ENCODE peak calls at places on chromosomes 1 and 21, in five cellular contexts. Y is heart right ventricle, H is foreskin keratinocyte, M is bronchial epithelial cell, L is anterior cingulate cortex. K is an unnamed sample.

GRCh38 chr1:65066766-65067490 is 81.1 kb upstream of the AK4 start:
- DNase-seq in Y (peak), H (no peak), M (no peak), L (peak), K (no peak)

GRCh38 chr1:23793018-23793781 is 2.3 kb downstream of the LYPLA2 start:
- DNase-seq in Y (peak), H (no peak), M (peak), L (peak), K (no peak)

GRCh38 chr1:49229555-49229954 is 452.9 kb upstream of the BEND5 start:
- DNase-seq in Y (no peak), H (no peak), M (peak), L (no peak), K (no peak)

GRCh38 chr1:178039826-178040380 is 54.0 kb upstream of the RASAL2 start:
- DNase-seq in Y (no peak), H (no peak), M (no peak), L (no peak), K (no peak)

GRCh38 chr21:34974162-34974981 is 74.7 kb downstream of the RUNX1 start:
- DNase-seq in Y (no peak), H (no peak), M (no peak), L (no peak), K (no peak)

GRCh38 chr1:92380867-92381266 is 82.0 kb downstream of the RPAP2 start:
- DNase-seq in Y (no peak), H (no peak), M (no peak), L (no peak), K (no peak)

GRCh38 chr1:154591206-154591605 is 16.8 kb downstream of the ADAR start:
- DNase-seq in Y (no peak), H (no peak), M (no peak), L (no peak), K (no peak)

GRCh38 chr21:35635261-35635660 is 425.1 kb downstream of the SETD4 start:
- DNase-seq in Y (no peak), H (peak), M (peak), L (no peak), K (peak)

GRCh38 chr1:70528591-70529333 is 117.7 kb downstream of the CTH start:
- DNase-seq in Y (peak), H (no peak), M (peak), L (no peak), K (no peak)

GRCh38 chr1:67540733-67541125 is 110.5 kb upstream of the SERBP1 start:
- DNase-seq in Y (no peak), H (peak), M (peak), L (no peak), K (no peak)

GRCh38 chr21:39094847-39095525 is 88.3 kb downstream of the PSMG1 start:
- DNase-seq in Y (no peak), H (no peak), M (no peak), L (no peak), K (peak)

GRCh38 chr1:167629681-167630567 is at the start of gene RCSD1:
- DNase-seq in Y (peak), H (no peak), M (no peak), L (no peak), K (no peak)

GRCh38 chr1:15866696-15867687 is 19.5 kb downstream of the SPEN start:
- DNase-seq in Y (no peak), H (no peak), M (no peak), L (no peak), K (no peak)

GRCh38 chr1:180168786-180169640 is 14.3 kb downstream of the QSOX1 start:
- DNase-seq in Y (no peak), H (no peak), M (peak), L (no peak), K (peak)

GRCh38 chr1:61227857-61228557 is 145.6 kb downstream of the NFIA start:
- DNase-seq in Y (no peak), H (no peak), M (no peak), L (no peak), K (no peak)

GRCh38 chr1:234589064-234589765 is 20.8 kb downstream of the IRF2BP2 start:
- DNase-seq in Y (no peak), H (peak), M (peak), L (no peak), K (no peak)

GRCh38 chr1:11787251-11787803 is 18.4 kb downstream of the MTHFR start:
- DNase-seq in Y (peak), H (no peak), M (peak), L (no peak), K (no peak)

GRCh38 chr1:223212441-223212840 is 69.4 kb upstream of the TLR5 start:
- DNase-seq in Y (no peak), H (no peak), M (no peak), L (peak), K (no peak)

GRCh38 chr1:67830226-67830625 is 3.0 kb downstream of the GNG12 start:
- DNase-seq in Y (no peak), H (no peak), M (peak), L (no peak), K (no peak)